ENCODE peak calls at places on chromosomes 4 and X, in five cellular contexts. T, R, Y, J and U are unnamed samples.
A peak's percentile ranks its signal among the peaks of the same experiment; 100 is the strongest.

GRCh38 chr4:111633663-111634266 is 511.5 kb upstream of the FAM241A start:
- DNase-seq in T (no peak), R (no peak), Y (no peak), J (no peak), U (no peak)

GRCh38 chr4:76854858-76855257 is 43.1 kb downstream of the SOWAHB start:
- DNase-seq in T (no peak), R (no peak), Y (no peak), J (no peak), U (no peak)

GRCh38 chrX:153641575-153642312 is 5.3 kb upstream of the DUSP9 start:
- DNase-seq in T (no peak), R (peak; percentile 36), Y (no peak), J (no peak), U (no peak)

GRCh38 chr4:128979934-128980333 is 113.4 kb downstream of the SCLT1 start:
- DNase-seq in T (no peak), R (no peak), Y (peak; percentile 50), J (no peak), U (no peak)

GRCh38 chr4:108272046-108272445 is 103.3 kb upstream of the LEF1 start:
- DNase-seq in T (no peak), R (no peak), Y (peak; percentile 39), J (no peak), U (no peak)

GRCh38 chrX:70455366-70456202 is 10.9 kb downstream of the DLG3 start:
- DNase-seq in T (peak; percentile 5), R (peak; percentile 35), Y (no peak), J (no peak), U (no peak)

GRCh38 chr4:6549445-6549844 is 25.5 kb upstream of the MAN2B2 start:
- DNase-seq in T (no peak), R (no peak), Y (no peak), J (no peak), U (no peak)

GRCh38 chrX:150365051-150365952 is 2.2 kb downstream of the MAMLD1 start:
- DNase-seq in T (peak; percentile 10), R (peak; percentile 85), Y (no peak), J (peak; percentile 75), U (peak; percentile 80)

GRCh38 chrX:1444896-1445480 is 7.7 kb downstream of the ASMTL start:
- DNase-seq in T (no peak), R (no peak), Y (no peak), J (no peak), U (no peak)